ENCODE peak calls at places on chromosomes 11 and 22, in six cellular contexts. I, S, U, P, Q and D are unnamed samples.
A peak's percentile ranks its signal among the peaks of the same experiment; 100 is the strongest.

GRCh38 chr11:62337682-62338181 is 484 bp downstream of the ASRGL1 start:
- DNase-seq in I (peak; percentile 6), S (peak; percentile 55), U (no peak), P (peak; percentile 27), Q (peak; percentile 68), D (peak; percentile 7)

GRCh38 chr11:86167499-86168161 is 76.9 kb upstream of the EED start:
- DNase-seq in I (no peak), S (no peak), U (no peak), P (no peak), Q (no peak), D (peak; percentile 47)

GRCh38 chr22:31044262-31044861 is 36.8 kb upstream of the SMTN start:
- DNase-seq in I (no peak), S (no peak), U (peak; percentile 74), P (no peak), Q (no peak), D (peak; percentile 68)

GRCh38 chr22:25362215-25362882 is 142.9 kb downstream of the CRYBB2 start:
- DNase-seq in I (no peak), S (peak; percentile 74), U (peak; percentile 38), P (peak; percentile 38), Q (peak; percentile 97), D (peak; percentile 15)

GRCh38 chr11:46120361-46120710 is 918 bp downstream of the PHF21A start:
- DNase-seq in I (no peak), S (no peak), U (no peak), P (peak; percentile 8), Q (no peak), D (no peak)

GRCh38 chr11:99519095-99519494 is 498.3 kb downstream of the CNTN5 start:
- DNase-seq in I (no peak), S (no peak), U (no peak), P (no peak), Q (peak; percentile 43), D (no peak)

GRCh38 chr22:44098966-44099530 is 74.9 kb downstream of the PARVB start:
- DNase-seq in I (no peak), S (no peak), U (no peak), P (no peak), Q (no peak), D (no peak)

GRCh38 chr11:84355911-84356310 is 1069.7 kb upstream of the CCDC90B start:
- DNase-seq in I (no peak), S (no peak), U (no peak), P (no peak), Q (no peak), D (no peak)

GRCh38 chr11:64364911-64365310 is 5.9 kb downstream of the RPS6KA4 start:
- DNase-seq in I (no peak), S (no peak), U (no peak), P (no peak), Q (no peak), D (no peak)

GRCh38 chr11:64313491-64314145 is 3.7 kb downstream of the TRMT112 start:
- DNase-seq in I (no peak), S (no peak), U (no peak), P (no peak), Q (no peak), D (peak; percentile 48)

GRCh38 chr11:29914203-29914930 is 102.5 kb downstream of the KCNA4 start:
- DNase-seq in I (peak; percentile 68), S (peak; percentile 31), U (no peak), P (no peak), Q (no peak), D (no peak)

GRCh38 chr11:72848846-72849466 is 34.7 kb downstream of the ATG16L2 start:
- DNase-seq in I (peak; percentile 22), S (peak; percentile 47), U (peak; percentile 60), P (peak; percentile 54), Q (peak; percentile 77), D (peak; percentile 22)

GRCh38 chr11:17734418-17734911 is at the start of gene KCNC1:
- DNase-seq in I (no peak), S (peak; percentile 78), U (peak; percentile 34), P (peak; percentile 47), Q (peak; percentile 75), D (peak; percentile 33)

GRCh38 chr11:45885921-45886721 is 670 bp downstream of the MAPK8IP1 start:
- DNase-seq in I (no peak), S (no peak), U (no peak), P (no peak), Q (peak; percentile 77), D (no peak)

GRCh38 chr11:19196458-19196857 is 5.3 kb downstream of the CSRP3 start:
- DNase-seq in I (no peak), S (no peak), U (no peak), P (no peak), Q (no peak), D (no peak)

GRCh38 chr11:69385466-69385820 is 91.5 kb downstream of the MYEOV start:
- DNase-seq in I (no peak), S (no peak), U (no peak), P (no peak), Q (no peak), D (no peak)

GRCh38 chr11:64204464-64204989 is 2.0 kb upstream of the FERMT3 start:
- DNase-seq in I (peak; percentile 81), S (peak; percentile 90), U (peak; percentile 96), P (peak; percentile 94), Q (peak; percentile 93), D (peak; percentile 97)

GRCh38 chr11:1195690-1196515 is 27.0 kb upstream of the MUC5B start:
- DNase-seq in I (no peak), S (no peak), U (no peak), P (no peak), Q (no peak), D (no peak)

GRCh38 chr11:35804446-35805040 is 139.3 kb upstream of the LDLRAD3 start:
- DNase-seq in I (no peak), S (no peak), U (no peak), P (no peak), Q (no peak), D (no peak)

GRCh38 chr22:17444204-17444504 is 74.9 kb downstream of the CECR2 start:
- DNase-seq in I (no peak), S (no peak), U (no peak), P (no peak), Q (no peak), D (no peak)
- H3K4me2 ChIP-seq in I (no peak overlapping the region), S (no peak overlapping the region), U (no peak overlapping the region), P (no peak overlapping the region), Q (no peak overlapping the region), D (no peak overlapping the region)

DNA sequence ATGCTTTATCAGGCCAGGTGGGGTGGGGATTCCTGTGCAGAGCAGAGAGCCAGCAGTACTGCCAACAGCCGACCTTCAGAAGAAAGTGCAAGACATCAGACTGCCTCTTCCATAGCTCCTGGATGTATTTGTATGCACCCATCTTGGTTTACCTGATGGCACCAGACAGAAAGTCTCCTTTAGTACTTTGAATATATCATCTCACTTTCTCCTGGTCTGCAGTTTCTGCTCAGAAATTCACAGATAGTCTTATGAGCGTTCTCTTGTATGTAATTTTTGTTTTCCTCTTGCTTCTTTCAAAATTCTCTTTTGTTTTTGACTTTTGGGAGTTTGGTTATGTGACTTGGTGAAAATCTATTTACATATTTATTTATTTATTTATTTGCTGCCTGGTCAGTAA is 446.4 kb upstream of the CADM1 start:
- DNase-seq in I (no peak), S (no peak), U (no peak), P (no peak), Q (no peak), D (no peak)
- H3K27ac ChIP-seq in I (no peak overlapping the region), S (no peak overlapping the region), U (no peak overlapping the region), P (no peak overlapping the region), Q (no peak overlapping the region), D (no peak overlapping the region)

GRCh38 chr22:27776410-27776958 is 25.1 kb downstream of the MN1 start:
- DNase-seq in I (no peak), S (no peak), U (no peak), P (no peak), Q (peak; percentile 61), D (peak; percentile 70)

GRCh38 chr22:27775698-27776409 is 25.7 kb downstream of the MN1 start:
- DNase-seq in I (no peak), S (no peak), U (no peak), P (no peak), Q (peak; percentile 66), D (no peak)

GRCh38 chr22:27774200-27774599 is 27.4 kb downstream of the MN1 start:
- DNase-seq in I (no peak), S (no peak), U (no peak), P (no peak), Q (no peak), D (no peak)

GRCh38 chr22:27777128-27777527 is 24.4 kb downstream of the MN1 start:
- DNase-seq in I (no peak), S (no peak), U (no peak), P (no peak), Q (no peak), D (no peak)

GRCh38 chr22:27775087-27775697 is 26.4 kb downstream of the MN1 start:
- DNase-seq in I (no peak), S (no peak), U (peak; percentile 7), P (no peak), Q (no peak), D (peak; percentile 88)
- H3K4me2 ChIP-seq in I (no peak overlapping the region), S (no peak overlapping the region), U (no peak overlapping the region), P (no peak overlapping the region), Q (peak overlapping the region; percentile 73), D (no peak overlapping the region)

GRCh38 chr22:41932353-41932752 is 5.7 kb upstream of the TNFRSF13C start:
- DNase-seq in I (no peak), S (no peak), U (no peak), P (no peak), Q (no peak), D (no peak)
- H3K27ac ChIP-seq in I (no peak overlapping the region), S (no peak overlapping the region), U (no peak overlapping the region), P (no peak overlapping the region), Q (no peak overlapping the region), D (no peak overlapping the region)